ENCODE peak calls at places on chromosomes 3 and 15, in six cellular contexts. G is T follicular helper cell, I is hippocampal formation, X is frontal cortex, A is cardiac muscle cell, Y is RCC 7860. F is an unnamed sample.

GRCh38 chr3:110178965-110179364 is 841.6 kb upstream of the DPPA4 start:
- DNase-seq in G (no peak), I (no peak), X (no peak), A (no peak), Y (no peak), F (no peak)

GRCh38 chr3:100496711-100497261 is 4.4 kb downstream of the TMEM45A start:
- DNase-seq in G (no peak), I (no peak), X (no peak), A (no peak), Y (peak), F (no peak)

GRCh38 chr15:73383310-73384185 is 14.8 kb upstream of the HCN4 start:
- DNase-seq in G (no peak), I (no peak), X (no peak), A (peak), Y (no peak), F (no peak)

GRCh38 chr3:153734777-153735551 is 386.2 kb upstream of the ARHGEF26 start:
- DNase-seq in G (no peak), I (no peak), X (no peak), A (no peak), Y (peak), F (no peak)

GRCh38 chr3:174198199-174198598 is 660.9 kb upstream of the NAALADL2 start:
- DNase-seq in G (no peak), I (no peak), X (no peak), A (no peak), Y (no peak), F (no peak)

GRCh38 chr3:151219056-151219455 is 16.0 kb upstream of the GPR171 start:
- DNase-seq in G (no peak), I (no peak), X (no peak), A (peak), Y (peak), F (no peak)

GRCh38 chr3:52534281-52535183 is 875 bp upstream of the NT5DC2 start:
- DNase-seq in G (no peak), I (no peak), X (peak), A (no peak), Y (no peak), F (no peak)

GRCh38 chr3:52188586-52189404 is 9.2 kb upstream of the ALAS1 start:
- DNase-seq in G (no peak), I (no peak), X (no peak), A (peak), Y (no peak), F (no peak)

GRCh38 chr3:46389306-46389705 is 17.6 kb downstream of the CCR5AS start:
- DNase-seq in G (no peak), I (no peak), X (no peak), A (no peak), Y (no peak), F (no peak)

GRCh38 chr15:70251246-70251990 is 153.7 kb upstream of the TLE3 start:
- DNase-seq in G (no peak), I (no peak), X (no peak), A (no peak), Y (no peak), F (no peak)

GRCh38 chr3:27360113-27361078 is 8.8 kb downstream of the NEK10 start:
- DNase-seq in G (no peak), I (no peak), X (no peak), A (no peak), Y (no peak), F (no peak)

GRCh38 chr15:62928242-62928995 is 114.1 kb upstream of the TPM1 start:
- DNase-seq in G (no peak), I (no peak), X (no peak), A (peak), Y (peak), F (peak)

GRCh38 chr3:78096488-78097255 is 1056.8 kb downstream of the ROBO2 start:
- DNase-seq in G (no peak), I (no peak), X (no peak), A (no peak), Y (peak), F (no peak)

GRCh38 chr3:157336252-157337009 is 100.2 kb upstream of the PTX3 start:
- DNase-seq in G (no peak), I (no peak), X (no peak), A (no peak), Y (no peak), F (no peak)

GRCh38 chr3:65265511-65265910 is 577.7 kb upstream of the ADAMTS9 start:
- DNase-seq in G (no peak), I (no peak), X (no peak), A (no peak), Y (no peak), F (no peak)

GRCh38 chr3:14482271-14482721 is 57.8 kb downstream of the GRIP2 start:
- DNase-seq in G (no peak), I (no peak), X (no peak), A (no peak), Y (no peak), F (no peak)

GRCh38 chr3:174206607-174207192 is 652.4 kb upstream of the NAALADL2 start:
- DNase-seq in G (no peak), I (no peak), X (no peak), A (no peak), Y (no peak), F (no peak)

GRCh38 chr3:45968706-45969105 is 25.4 kb downstream of the CXCR6 start:
- DNase-seq in G (no peak), I (no peak), X (no peak), A (no peak), Y (no peak), F (no peak)

GRCh38 chr15:23564798-23565394 is 578 bp upstream of the MKRN3 start:
- DNase-seq in G (no peak), I (no peak), X (no peak), A (no peak), Y (no peak), F (no peak)

GRCh38 chr15:34436126-34436955 is 1.3 kb downstream of the GOLGA8A start:
- DNase-seq in G (no peak), I (no peak), X (no peak), A (peak), Y (no peak), F (no peak)

GRCh38 chr3:170440346-170440745 is 21.7 kb downstream of the CLDN11 start:
- DNase-seq in G (no peak), I (no peak), X (no peak), A (no peak), Y (peak), F (no peak)

GRCh38 chr3:36991147-36991546 is 1.8 kb downstream of the EPM2AIP1 start:
- DNase-seq in G (no peak), I (no peak), X (no peak), A (no peak), Y (no peak), F (no peak)

GRCh38 chr3:22923686-22924085 is 279.4 kb upstream of the UBE2E2 start:
- DNase-seq in G (no peak), I (no peak), X (no peak), A (no peak), Y (no peak), F (no peak)

GRCh38 chr3:134699721-134700120 is 48.9 kb upstream of the KY start:
- DNase-seq in G (no peak), I (no peak), X (no peak), A (no peak), Y (peak), F (no peak)

GRCh38 chr15:90142216-90143175 is 40.2 kb upstream of the IDH2 start:
- DNase-seq in G (peak), I (no peak), X (no peak), A (no peak), Y (no peak), F (no peak)

GRCh38 chr3:157239082-157239704 is 79.2 kb upstream of the CCNL1 start:
- DNase-seq in G (peak), I (peak), X (peak), A (peak), Y (peak), F (peak)

GRCh38 chr3:129625071-129625874 is 18.8 kb upstream of the PLXND1 start:
- DNase-seq in G (no peak), I (no peak), X (peak), A (no peak), Y (no peak), F (no peak)

GRCh38 chr3:58111513-58112184 is 99.1 kb downstream of the DNASE1L3 start:
- DNase-seq in G (no peak), I (no peak), X (no peak), A (no peak), Y (no peak), F (no peak)

GRCh38 chr3:133472242-133472641 is 72.4 kb downstream of the BFSP2 start:
- DNase-seq in G (no peak), I (no peak), X (no peak), A (peak), Y (no peak), F (no peak)

GRCh38 chr3:133124511-133124910 is 86.3 kb downstream of the TMEM108 start:
- DNase-seq in G (no peak), I (peak), X (no peak), A (peak), Y (no peak), F (no peak)

GRCh38 chr15:59292393-59292792 is 80.3 kb downstream of the MYO1E start:
- DNase-seq in G (no peak), I (peak), X (no peak), A (no peak), Y (no peak), F (peak)

GRCh38 chr3:44363591-44363990 is 25.0 kb downstream of the TCAIM start:
- DNase-seq in G (no peak), I (no peak), X (no peak), A (no peak), Y (peak), F (no peak)

GRCh38 chr15:91995146-91995545 is 141.6 kb downstream of the SLCO3A1 start:
- DNase-seq in G (no peak), I (no peak), X (no peak), A (no peak), Y (no peak), F (no peak)

GRCh38 chr3:155667988-155668387 is 76.9 kb downstream of the PLCH1 start:
- DNase-seq in G (no peak), I (no peak), X (no peak), A (no peak), Y (no peak), F (no peak)